ENCODE peak calls at places on chromosome 2, in five cellular contexts. S is K562, D is A549, B is uterus, Q is Peyer's patch. E is an unnamed sample.

GRCh38 chr2:233353769-233354499 is at the start of gene DGKD:
- DNase-seq in B (peak; percentile 38), Q (peak; percentile 79), D (peak; percentile 46), S (peak; percentile 89), E (peak; percentile 47)

GRCh38 chr2:134027980-134028379 is 225.9 kb upstream of the MGAT5 start:
- DNase-seq in S (no peak), D (no peak), B (no peak), Q (no peak), E (peak; percentile 45)

GRCh38 chr2:203446071-203446481 is 89.0 kb downstream of the RAPH1 start:
- DNase-seq in D (no peak), S (peak; percentile 13), B (no peak), Q (no peak), E (no peak)

GRCh38 chr2:1649871-1650473 is 94.3 kb downstream of the PXDN start:
- DNase-seq in D (no peak), B (no peak), S (no peak), Q (no peak), E (no peak)

GRCh38 chr2:64295326-64296149 is 151.3 kb upstream of the PELI1 start:
- DNase-seq in B (no peak), Q (no peak), S (no peak), D (no peak), E (no peak)

GRCh38 chr2:150417278-150417677 is 70.2 kb downstream of the RND3 start:
- DNase-seq in B (no peak), S (no peak), D (no peak), Q (no peak), E (no peak)

GRCh38 chr2:223865124-223865523 is 27.7 kb upstream of the AP1S3 start:
- DNase-seq in Q (no peak), S (no peak), D (no peak), B (no peak), E (no peak)

GRCh38 chr2:66563473-66563872 is 128.5 kb downstream of the MEIS1 start:
- DNase-seq in B (no peak), Q (no peak), S (no peak), D (no peak), E (no peak)

GRCh38 chr2:170157025-170157684 is 20.8 kb upstream of the MYO3B start:
- DNase-seq in Q (no peak), D (peak; percentile 59), B (no peak), S (no peak), E (no peak)

GRCh38 chr2:242098445-242099128 is 229.1 kb downstream of the RTP5 start:
- DNase-seq in Q (no peak), S (peak; percentile 69), B (no peak), D (no peak), E (no peak)

GRCh38 chr2:16508061-16508851 is 157.4 kb downstream of the CYRIA start:
- DNase-seq in B (no peak), D (peak; percentile 46), S (peak; percentile 39), Q (no peak), E (peak; percentile 64)

GRCh38 chr2:70505613-70506391 is 47.8 kb downstream of the TGFA start:
- DNase-seq in S (no peak), B (no peak), D (no peak), Q (no peak), E (no peak)

GRCh38 chr2:177245010-177245422 is 19.5 kb downstream of the NFE2L2 start:
- DNase-seq in Q (no peak), S (no peak), B (no peak), D (peak; percentile 78), E (no peak)

GRCh38 chr2:181886192-181886591 is 5.3 kb upstream of the ITPRID2 start:
- DNase-seq in D (no peak), S (no peak), Q (no peak), B (no peak), E (no peak)

GRCh38 chr2:73838889-73839539 is 10.3 kb downstream of the STAMBP start:
- DNase-seq in S (no peak), D (no peak), Q (no peak), B (peak; percentile 41), E (no peak)

GRCh38 chr2:229539628-229540027 is 174.7 kb downstream of the DNER start:
- DNase-seq in D (no peak), B (no peak), Q (no peak), S (no peak), E (no peak)

GRCh38 chr2:44398243-44398897 is 36.6 kb downstream of the CAMKMT start:
- DNase-seq in S (no peak), Q (no peak), B (no peak), D (no peak), E (no peak)

GRCh38 chr2:66987747-66988146 is 409.4 kb upstream of the ETAA1 start:
- DNase-seq in D (no peak), S (no peak), Q (no peak), B (no peak), E (no peak)

GRCh38 chr2:231937057-231937456 is 10.9 kb upstream of the NPPC start:
- DNase-seq in S (no peak), D (no peak), Q (no peak), B (no peak), E (no peak)
- H3K4me1 ChIP-seq in S (peaks cover 14% of the 10 kb centered on the region), D (no peaks in the 10 kb centered on the region), Q (no peaks in the 10 kb centered on the region), B (no peaks in the 10 kb centered on the region), E (no peaks in the 10 kb centered on the region)

GRCh38 chr2:20113004-20113796 is 61.8 kb upstream of the LAPTM4A start:
- DNase-seq in S (no peak), B (no peak), D (no peak), Q (no peak), E (no peak)
- TF ChIP-seq POLR2A in S (no peak), B (no peak), D (no peak), Q (no peak), E (no peak)

GRCh38 chr2:29063646-29064372 is 10.5 kb downstream of the PCARE start:
- DNase-seq in S (no peak), D (no peak), B (no peak), Q (no peak), E (peak; percentile 62)
- H3K4me1 ChIP-seq in S (no peaks in the 10 kb centered on the region), D (no peaks in the 10 kb centered on the region), B (no peaks in the 10 kb centered on the region), Q (no peaks in the 10 kb centered on the region), E (peaks cover 43% of the 10 kb centered on the region)

DNA sequence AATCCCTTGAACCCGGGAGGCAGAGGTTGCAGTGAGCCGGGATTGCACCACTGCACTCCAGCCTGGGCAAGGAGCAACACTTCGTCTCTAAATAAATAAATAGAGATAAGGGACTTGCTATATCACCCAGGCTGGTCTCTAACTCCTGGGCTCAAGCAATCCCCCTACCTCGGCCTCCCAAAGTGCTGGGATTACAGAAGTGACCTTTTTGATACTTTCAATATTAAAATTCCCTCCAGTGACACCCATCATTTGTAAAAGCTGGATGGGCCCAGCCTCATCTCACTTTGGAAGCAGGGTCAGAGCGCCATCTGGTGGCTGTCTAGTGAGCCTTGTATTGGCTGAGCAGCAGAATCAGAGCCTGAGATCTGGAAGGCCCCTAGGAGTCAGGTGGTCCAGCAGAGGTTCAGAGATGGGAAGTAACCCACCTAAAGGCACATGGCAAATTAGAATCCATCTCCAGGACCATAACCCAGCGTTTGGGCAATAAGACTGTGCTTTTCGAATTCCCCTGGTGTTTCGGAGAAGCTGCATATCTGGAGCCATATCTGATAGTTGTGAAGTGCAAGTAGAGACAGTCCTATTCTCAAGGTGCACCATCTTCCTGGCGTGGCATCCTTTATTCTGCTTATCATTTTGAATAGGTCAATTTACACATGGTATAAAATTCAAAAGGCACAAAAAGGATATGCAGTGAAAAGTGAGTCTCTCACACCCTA is 18.3 kb upstream of the SLC35F6 start:
- DNase-seq in D (peak; percentile 88), B (peak; percentile 80), S (peak; percentile 78), Q (peak; percentile 77), E (peak; percentile 87)
- TF ChIP-seq POLR2A in D (no peak), B (no peak), S (no peak), Q (no peak), E (no peak)

DNA sequence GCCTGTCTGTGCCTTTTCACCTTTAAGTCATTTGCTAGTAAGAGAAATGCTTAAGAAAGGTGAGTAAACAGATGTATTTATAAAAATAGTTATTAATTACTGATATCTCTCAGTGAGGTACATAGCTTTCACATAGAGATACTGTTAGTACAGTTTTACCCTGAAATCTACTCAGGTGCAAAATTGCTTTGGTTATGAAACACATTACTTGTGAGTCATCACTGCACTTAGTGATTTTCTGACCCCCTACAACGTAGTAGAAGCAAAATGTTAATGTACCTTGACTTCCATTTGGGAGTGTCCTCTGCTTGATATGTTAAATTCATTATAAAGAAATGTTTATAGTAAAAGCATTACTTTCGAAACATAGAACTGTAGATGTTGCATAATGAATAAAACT is 6.5 kb downstream of the GLS start:
- DNase-seq in S (no peak), D (peak; percentile 31), B (no peak), Q (no peak), E (no peak)
- H3K4me1 ChIP-seq in S (no peaks in the 10 kb centered on the region), D (peaks cover 80% of the 10 kb centered on the region), B (no peaks in the 10 kb centered on the region), Q (peaks cover 20% of the 10 kb centered on the region), E (peaks cover 78% of the 10 kb centered on the region)

DNA sequence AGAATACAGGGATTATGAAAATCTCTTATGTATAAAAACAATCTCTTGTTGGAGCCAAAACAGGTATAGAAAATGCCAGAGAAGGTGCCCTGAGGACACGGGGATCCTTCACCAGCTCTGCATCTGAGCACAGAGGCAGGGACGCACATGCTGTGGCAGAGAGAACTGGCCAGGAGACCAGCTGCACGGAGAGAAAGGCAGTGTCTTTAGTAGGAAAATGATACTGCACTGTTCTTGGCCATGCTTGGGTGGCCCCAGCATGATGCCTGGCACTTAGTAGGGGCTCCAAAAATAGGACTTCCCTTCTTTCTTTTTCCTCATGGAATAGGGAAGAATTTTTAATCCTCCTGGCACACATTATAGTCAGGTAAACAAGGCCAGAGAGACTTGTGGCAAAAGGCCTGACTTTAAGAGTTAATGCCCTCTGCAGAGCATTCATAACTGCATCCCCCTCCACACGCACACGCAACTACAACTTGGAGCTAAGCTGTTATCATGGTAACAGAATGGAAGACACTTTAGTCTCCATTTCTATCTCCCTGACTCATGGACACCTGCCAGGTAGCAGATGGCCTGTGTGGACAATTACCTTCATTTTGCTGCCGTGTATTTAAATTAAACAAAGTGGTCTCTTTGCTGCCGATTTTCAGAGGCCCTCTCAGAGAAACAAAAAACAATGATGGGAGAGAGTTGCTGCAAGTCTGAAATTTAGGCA is 59.7 kb upstream of the DNMT3A start:
- DNase-seq in S (no peak), D (no peak), B (no peak), Q (no peak), E (no peak)
- TF ChIP-seq POLR2A in S (no peak), D (no peak), B (no peak), Q (no peak), E (no peak)

DNA sequence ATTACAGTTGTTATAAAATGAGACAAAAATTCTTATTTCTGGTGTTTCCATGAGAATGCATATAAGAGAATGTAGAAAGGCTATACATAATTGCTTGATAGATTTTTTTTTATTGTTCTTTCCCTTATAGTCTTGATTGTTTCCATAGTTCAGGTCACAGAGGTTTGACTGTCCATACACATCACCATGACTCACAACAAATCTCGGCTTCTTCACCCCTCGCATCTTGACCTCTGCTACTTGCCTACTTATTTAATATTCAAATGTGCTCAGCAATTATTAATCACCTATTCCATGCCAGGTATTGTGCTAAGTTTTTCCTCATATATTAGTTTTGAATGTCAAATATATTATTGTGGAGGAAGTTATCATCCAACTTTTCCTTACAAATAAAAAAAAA is 789.6 kb downstream of the RNF144A start:
- DNase-seq in B (no peak), S (no peak), D (no peak), Q (no peak), E (no peak)
- H3K4me1 ChIP-seq in B (no peaks in the 10 kb centered on the region), S (no peaks in the 10 kb centered on the region), D (peaks cover 16% of the 10 kb centered on the region), Q (no peaks in the 10 kb centered on the region), E (no peaks in the 10 kb centered on the region)

E was measured in thyroid gland.